ENCODE peak calls at places on chromosomes 7 and 10, in five cellular contexts. O, P, A, U and L are unnamed samples.

GRCh38 chr10:128111686-128112085 is 14.5 kb downstream of the MKI67 start:
- DNase-seq in O (no peak), P (no peak), A (no peak), U (no peak), L (no peak)

GRCh38 chr10:131876543-131876942 is 24.3 kb upstream of the PPP2R2D start:
- DNase-seq in O (no peak), P (no peak), A (no peak), U (no peak), L (no peak)

GRCh38 chr7:151793531-151793935 is 83.4 kb downstream of the PRKAG2 start:
- DNase-seq in O (no peak), P (no peak), A (no peak), U (no peak), L (no peak)

GRCh38 chr10:30459283-30459682 is 25.3 kb downstream of the MAP3K8 start:
- DNase-seq in O (peak), P (no peak), A (peak), U (no peak), L (no peak)

GRCh38 chr10:8159628-8160165 is 105.2 kb downstream of the GATA3 start:
- DNase-seq in O (no peak), P (no peak), A (peak), U (no peak), L (peak)

GRCh38 chr7:80480566-80480965 is 31.3 kb downstream of the GNAT3 start:
- DNase-seq in O (no peak), P (no peak), A (no peak), U (no peak), L (peak)

GRCh38 chr7:129690701-129691100 is 79.2 kb downstream of the NRF1 start:
- DNase-seq in O (no peak), P (no peak), A (no peak), U (no peak), L (no peak)

GRCh38 chr7:26151096-26151495 is 902 bp upstream of the NFE2L3 start:
- DNase-seq in O (no peak), P (no peak), A (no peak), U (peak), L (no peak)

GRCh38 chr7:94395141-94396041 is 696 bp downstream of the COL1A2 start:
- DNase-seq in O (peak), P (peak), A (peak), U (peak), L (peak)

GRCh38 chr7:2954433-2954853 is 89.2 kb downstream of the CARD11 start:
- DNase-seq in O (peak), P (no peak), A (no peak), U (no peak), L (no peak)

GRCh38 chr7:6306471-6306870 is 34.0 kb upstream of the CYTH3 start:
- DNase-seq in O (peak), P (peak), A (peak), U (peak), L (peak)